ENCODE peak calls at places on chromosomes 16 and 17, in ten cellular contexts. S is right lobe of liver, U is HCT116, W is K562, D is upper lobe of left lung, A is heart left ventricle, K is IMR-90, L is HepG2, C is A549, P is body of pancreas. G is an unnamed sample.
A peak's percentile ranks its signal among the peaks of the same experiment; 100 is the strongest.

GRCh38 chr16:79047337-79047736 is 553.2 kb downstream of the MAF start:
- ATAC-seq in S (peak; percentile 57), U (peak; percentile 64), W (peak; percentile 76), D (no peak), A (no peak), K (no peak), L (peak; percentile 80), C (no peak), P (no peak), G (no peak)

GRCh38 chr17:16935241-16935663 is 36.7 kb downstream of the TNFRSF13B start:
- ATAC-seq in S (no peak), U (peak; percentile 41), W (no peak), D (no peak), A (no peak), K (no peak), L (no peak), C (no peak), P (no peak), G (no peak)

GRCh38 chr16:29147710-29148425 is 163.0 kb downstream of the LAT start:
- ATAC-seq in S (peak; percentile 66), U (no peak), W (no peak), D (no peak), A (no peak), K (no peak), L (peak; percentile 15), C (peak; percentile 16), P (no peak), G (no peak)

GRCh38 chr17:30224419-30224960 is 11.0 kb downstream of the SLC6A4 start:
- ATAC-seq in S (no peak), U (no peak), W (no peak), D (no peak), A (no peak), K (no peak), L (no peak), C (no peak), P (no peak), G (no peak)

GRCh38 chr16:54627616-54628015 is 303.0 kb upstream of the IRX5 start:
- ATAC-seq in S (no peak), U (no peak), W (no peak), D (no peak), A (peak; percentile 18), K (no peak), L (no peak), C (no peak), P (no peak), G (no peak)

GRCh38 chr16:15643453-15644305 is 725 bp upstream of the MARF1 start:
- ATAC-seq in S (peak; percentile 60), U (peak; percentile 24), W (peak; percentile 32), D (peak; percentile 74), A (peak; percentile 73), K (peak; percentile 41), L (peak; percentile 43), C (peak; percentile 70), P (peak; percentile 68), G (peak; percentile 60)

GRCh38 chr16:78673157-78673556 is 573.7 kb downstream of the WWOX start:
- ATAC-seq in S (no peak), U (no peak), W (no peak), D (no peak), A (no peak), K (no peak), L (no peak), C (no peak), P (no peak), G (no peak)

GRCh38 chr17:75872434-75873351 is 5.7 kb downstream of the TRIM47 start:
- ATAC-seq in S (peak; percentile 13), U (peak; percentile 47), W (peak; percentile 67), D (peak; percentile 68), A (peak; percentile 77), K (peak; percentile 40), L (peak; percentile 64), C (peak; percentile 7), P (peak; percentile 12), G (peak; percentile 70)

GRCh38 chr17:35390663-35391062 is 17.2 kb upstream of the SLFN11 start:
- ATAC-seq in S (peak; percentile 31), U (no peak), W (no peak), D (no peak), A (no peak), K (no peak), L (no peak), C (no peak), P (no peak), G (no peak)

GRCh38 chr16:48498761-48499600 is 111.0 kb downstream of the N4BP1 start:
- ATAC-seq in S (peak; percentile 69), U (no peak), W (no peak), D (no peak), A (no peak), K (peak; percentile 27), L (peak; percentile 30), C (peak; percentile 58), P (peak; percentile 67), G (peak; percentile 41)

DNA sequence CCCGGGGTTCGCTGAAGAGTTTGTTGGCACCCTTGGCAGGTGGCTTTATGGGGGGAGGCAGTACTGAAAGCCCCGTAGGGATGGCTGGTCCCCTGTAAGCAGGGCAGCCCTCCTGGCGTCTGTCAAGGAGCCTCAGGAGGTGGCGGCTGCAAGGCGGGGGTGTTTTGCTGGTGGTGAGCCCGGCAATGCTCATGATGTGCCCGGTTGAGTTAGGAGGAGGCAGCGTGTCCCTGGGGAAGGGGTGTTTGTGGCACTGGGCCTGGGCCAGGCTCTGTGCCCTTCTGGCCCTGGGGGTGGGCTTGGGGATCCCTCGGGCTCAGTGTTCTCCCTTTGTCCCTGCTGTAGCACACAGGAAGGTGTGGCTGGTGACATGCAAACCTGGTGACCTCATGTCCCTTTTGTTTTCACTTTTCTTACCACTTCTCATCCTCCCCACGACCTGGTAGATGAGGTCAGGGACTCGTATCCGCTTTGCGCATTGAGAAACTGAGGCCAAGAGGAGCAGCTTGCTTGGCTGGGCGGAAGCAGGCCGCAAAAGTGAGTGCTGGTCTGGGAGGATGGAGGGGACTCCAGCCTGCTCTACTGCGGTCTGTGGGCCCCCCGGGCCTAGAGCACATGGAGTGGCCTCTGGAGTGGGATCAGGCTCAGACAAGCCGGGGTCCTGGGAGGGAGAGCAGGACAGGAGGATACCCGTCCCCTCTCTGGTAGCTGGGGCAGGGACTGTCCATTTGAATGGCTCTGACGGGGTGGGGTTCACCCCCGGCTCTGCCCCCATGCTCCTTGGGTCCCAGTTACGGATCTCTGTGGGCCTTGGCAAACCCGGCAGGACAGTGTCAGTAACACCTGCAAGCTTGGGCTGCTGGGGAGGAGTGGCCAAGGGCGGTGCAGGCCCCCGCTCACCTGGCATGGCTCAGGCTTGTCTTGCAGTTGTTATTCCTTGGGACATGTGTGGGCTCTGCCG is 2.2 kb downstream of the SNN start:
- ATAC-seq in S (no peak), U (no peak), W (no peak), D (no peak), A (no peak), K (no peak), L (no peak), C (no peak), P (no peak), G (no peak)
- TF ChIP-seq POLR2A in S (no peak), U (no peak), W (no peak), D (no peak), A (no peak), K (no peak), L (no peak), C (no peak), P (no peak), G (no peak)

GRCh38 chr17:81393684-81394376 is 1.4 kb upstream of the BAHCC1 start:
- ATAC-seq in S (peak; percentile 44), U (peak; percentile 29), W (peak; percentile 65), D (peak; percentile 84), A (peak; percentile 79), K (peak; percentile 52), L (peak; percentile 39), C (peak; percentile 38), P (peak; percentile 76), G (peak; percentile 76)
- TF ChIP-seq POLR2A in S (peak; percentile 82), U (peak; percentile 46), W (no peak), D (peak; percentile 42), A (peak; percentile 88), K (no peak), L (peak; percentile 40), C (peak; percentile 49), P (no peak), G (peak; percentile 69)

GRCh38 chr17:39401412-39402278 is at the start of gene FBXL20:
- ATAC-seq in S (peak; percentile 84), U (peak; percentile 74), W (peak; percentile 81), D (peak; percentile 95), A (peak; percentile 94), K (peak; percentile 78), L (peak; percentile 85), C (peak; percentile 76), P (peak; percentile 91), G (peak; percentile 95)
- TF ChIP-seq POLR2A in S (peak; percentile 75), U (peak; percentile 38), W (peak; percentile 78), D (peak; percentile 60), A (peak; percentile 95), K (peak; percentile 90), L (peak; percentile 93), C (peak; percentile 34), P (peak; percentile 65), G (peak; percentile 88)

GRCh38 chr16:1991588-1992474 is 2.1 kb downstream of the SYNGR3 start:
- ATAC-seq in S (peak; percentile 77), U (peak; percentile 75), W (peak; percentile 82), D (peak; percentile 87), A (peak; percentile 94), K (peak; percentile 95), L (no peak), C (peak; percentile 40), P (peak; percentile 74), G (peak; percentile 81)

GRCh38 chr16:1989209-1989825 is 453 bp upstream of the SYNGR3 start:
- ATAC-seq in S (no peak), U (peak; percentile 8), W (no peak), D (no peak), A (no peak), K (no peak), L (peak; percentile 4), C (no peak), P (no peak), G (no peak)

GRCh38 chr16:1991135-1991551 is 1.4 kb downstream of the SYNGR3 start:
- ATAC-seq in S (no peak), U (no peak), W (no peak), D (no peak), A (no peak), K (no peak), L (peak; percentile 14), C (no peak), P (no peak), G (no peak)

GRCh38 chr16:1989826-1990335 is at the start of gene SYNGR3:
- ATAC-seq in S (no peak), U (peak; percentile 49), W (peak; percentile 17), D (no peak), A (no peak), K (peak; percentile 18), L (peak; percentile 5), C (no peak), P (no peak), G (no peak)

DNA sequence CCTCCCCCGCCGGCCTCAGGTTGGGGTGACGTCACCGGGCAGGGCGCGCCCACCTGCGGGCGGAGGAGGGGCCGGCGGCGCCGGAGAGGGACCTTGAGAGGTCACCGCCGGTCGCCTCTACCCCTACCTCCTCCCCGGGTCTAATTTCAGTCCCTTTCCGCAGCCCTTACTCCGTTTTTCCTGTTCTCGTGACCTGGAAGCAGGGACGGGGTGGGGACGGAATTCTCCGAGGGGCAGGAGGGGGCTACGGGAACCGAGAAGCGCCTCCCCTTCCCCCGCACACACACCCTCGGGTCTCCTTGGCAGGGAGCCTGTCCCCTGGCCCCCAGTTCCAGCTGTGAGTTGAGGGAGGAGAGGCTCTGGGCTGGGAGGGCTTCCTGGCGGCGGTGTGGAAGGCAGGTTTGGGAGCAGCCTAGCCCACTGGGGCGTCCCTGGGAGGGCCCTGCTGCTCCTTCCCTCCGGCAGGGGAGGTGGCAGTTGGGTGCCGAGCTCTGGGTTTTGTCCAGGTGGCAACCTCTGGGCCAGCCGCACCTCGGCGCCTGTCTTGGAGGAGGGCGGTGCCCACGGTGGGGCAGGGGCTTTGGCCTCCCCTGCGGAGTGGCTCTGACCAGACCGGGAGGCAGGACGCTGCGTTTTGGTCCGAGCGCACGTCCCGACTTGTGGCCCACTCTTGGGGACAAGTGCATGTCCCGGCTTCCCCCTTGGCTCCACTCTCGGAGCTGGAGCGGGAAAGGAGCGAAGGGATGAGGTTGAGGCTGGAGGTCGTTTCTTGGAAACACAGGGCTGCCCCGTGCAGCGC is 765 bp downstream of the SYNGR3 start:
- ATAC-seq in S (no peak), U (peak; percentile 53), W (peak; percentile 33), D (no peak), A (no peak), K (no peak), L (peak; percentile 19), C (no peak), P (no peak), G (no peak)
- TF ChIP-seq POLR2A in S (no peak), U (no peak), W (peak; percentile 35), D (no peak), A (no peak), K (no peak), L (no peak), C (no peak), P (no peak), G (no peak)